ENCODE peak calls at places on chromosome 21, in seven cellular contexts. Z is activated CD4-positive, alpha-beta T cell treated with anti-CD3 and anti-CD28 coated beads, Interleukin-2, amount 50 U/mL, for 1 hour; W is naive thymus-derived CD4-positive, alpha-beta T cell; P is body of pancreas; I is endothelial cell; R is SW480; B is amniotic stem cell. C is an unnamed sample.

GRCh38 chr21:45570071-45570470 is 27.8 kb upstream of the SLC19A1 start:
- DNase-seq in Z (no peak), W (no peak), P (no peak), I (no peak), R (no peak), B (no peak), C (no peak)

GRCh38 chr21:26840912-26841311 is 4.3 kb downstream of the ADAMTS1 start:
- DNase-seq in Z (no peak), W (no peak), P (peak), I (no peak), R (peak), B (no peak), C (no peak)

GRCh38 chr21:34517491-34518245 is 5.7 kb upstream of the KCNE1 start:
- DNase-seq in Z (no peak), W (no peak), P (peak), I (no peak), R (no peak), B (no peak), C (no peak)

GRCh38 chr21:43315244-43316137 is 111.4 kb downstream of the SIK1 start:
- DNase-seq in Z (peak), W (peak), P (no peak), I (no peak), R (no peak), B (no peak), C (no peak)

GRCh38 chr21:39932335-39932734 is 65.1 kb downstream of the PCP4 start:
- DNase-seq in Z (no peak), W (no peak), P (no peak), I (no peak), R (no peak), B (no peak), C (no peak)

GRCh38 chr21:43701936-43702784 is 16.8 kb upstream of the PDXK start:
- DNase-seq in Z (no peak), W (no peak), P (no peak), I (no peak), R (no peak), B (no peak), C (no peak)

GRCh38 chr21:33949516-33950424 is 34.2 kb upstream of the ATP5PO start:
- DNase-seq in Z (peak), W (peak), P (no peak), I (no peak), R (no peak), B (no peak), C (no peak)

GRCh38 chr21:41458121-41458520 is 32.1 kb downstream of the MX1 start:
- DNase-seq in Z (no peak), W (no peak), P (no peak), I (no peak), R (no peak), B (no peak), C (no peak)

GRCh38 chr21:34280389-34280795 is 83.4 kb upstream of the KCNE2 start:
- DNase-seq in Z (no peak), W (no peak), P (peak), I (no peak), R (no peak), B (no peak), C (no peak)

GRCh38 chr21:27189870-27190269 is 223.0 kb upstream of the ADAMTS5 start:
- DNase-seq in Z (no peak), W (no peak), P (no peak), I (no peak), R (no peak), B (no peak), C (no peak)

C was measured in non-pigmented ciliary epithelial cell.